ENCODE peak calls at places on chromosomes 7 and 10, in six cellular contexts. U is body of pancreas, K is PC-3, E is uterus, P is PC-9, C is HCT116. W is an unnamed sample.

GRCh38 chr10:47452495-47453434 is 31.1 kb downstream of the ANXA8 start:
- DNase-seq in U (no peak), K (no peak), E (no peak), C (no peak), P (no peak), W (no peak)

GRCh38 chr7:81167934-81168333 is 249.1 kb upstream of the SEMA3C start:
- DNase-seq in C (no peak), U (no peak), K (peak; percentile 42), E (no peak), P (no peak), W (no peak)

GRCh38 chr10:131875501-131875900 is 25.3 kb upstream of the PPP2R2D start:
- DNase-seq in C (no peak), U (no peak), E (no peak), P (no peak), K (no peak), W (no peak)

GRCh38 chr7:46900312-46901263 is 681.3 kb downstream of the TNS3 start:
- DNase-seq in E (peak; percentile 83), C (no peak), K (peak; percentile 3), P (no peak), U (no peak), W (no peak)

GRCh38 chr7:13946181-13946580 is 43.3 kb downstream of the ETV1 start:
- DNase-seq in P (no peak), K (peak; percentile 25), E (no peak), C (no peak), U (no peak), W (peak; percentile 25)

GRCh38 chr7:77415822-77416620 is at the start of gene GSAP:
- DNase-seq in U (peak; percentile 87), K (peak; percentile 64), C (no peak), E (peak; percentile 45), P (no peak), W (peak; percentile 50)

GRCh38 chr7:94001396-94001795 is 2.8 kb downstream of the BET1 start:
- DNase-seq in P (no peak), K (peak; percentile 12), C (no peak), E (no peak), U (no peak), W (no peak)

GRCh38 chr10:17412323-17412722 is 42.1 kb downstream of the ST8SIA6 start:
- DNase-seq in C (no peak), K (peak; percentile 2), P (no peak), E (no peak), U (peak; percentile 57), W (no peak)

GRCh38 chr10:62046522-62047239 is 145.2 kb downstream of the ARID5B start:
- DNase-seq in E (peak; percentile 83), C (no peak), U (no peak), K (peak; percentile 97), P (peak; percentile 90), W (peak; percentile 59)

GRCh38 chr7:43362652-43363428 is 220.1 kb upstream of the STK17A start:
- DNase-seq in P (no peak), K (peak; percentile 48), E (no peak), U (peak; percentile 41), C (no peak), W (no peak)

GRCh38 chr10:77840636-77841035 is 85.9 kb downstream of the DLG5 start:
- DNase-seq in C (no peak), K (no peak), U (no peak), P (no peak), E (no peak), W (no peak)

GRCh38 chr10:77835669-77836086 is 90.9 kb downstream of the DLG5 start:
- DNase-seq in E (no peak), K (no peak), C (no peak), U (no peak), P (no peak), W (no peak)

GRCh38 chr10:77837248-77837924 is 89.2 kb downstream of the DLG5 start:
- DNase-seq in E (no peak), U (no peak), K (peak; percentile 79), C (no peak), P (no peak), W (no peak)

GRCh38 chr10:77836299-77836820 is 90.2 kb downstream of the DLG5 start:
- DNase-seq in K (peak; percentile 87), E (no peak), C (no peak), U (peak; percentile 42), P (no peak), W (no peak)

GRCh38 chr10:77837925-77838595 is 88.5 kb downstream of the DLG5 start:
- DNase-seq in U (no peak), E (no peak), P (no peak), C (no peak), K (no peak), W (no peak)
- H3K27ac ChIP-seq in U (no peak overlapping the region), E (peak overlapping the region; percentile 56), P (no peak overlapping the region), C (peak overlapping the region; percentile 2), K (no peak overlapping the region), W (no peak overlapping the region)

GRCh38 chr10:133195611-133196010 is 34.4 kb upstream of the UTF1 start:
- DNase-seq in K (no peak), P (no peak), C (no peak), U (no peak), E (no peak), W (no peak)
- H3K27me3 ChIP-seq in K (peaks cover 41% of the 10 kb centered on the region), P (peaks cover 41% of the 10 kb centered on the region), C (no peaks in the 10 kb centered on the region), U (no peaks in the 10 kb centered on the region), E (no peaks in the 10 kb centered on the region), W (peaks cover 36% of the 10 kb centered on the region)

GRCh38 chr10:11713186-11713743 is 28.9 kb upstream of the ECHDC3 start:
- DNase-seq in K (no peak), U (peak; percentile 34), P (no peak), E (peak; percentile 61), C (no peak), W (no peak)
- H3K27ac ChIP-seq in K (no peak overlapping the region), U (no peak overlapping the region), P (no peak overlapping the region), E (no peak overlapping the region), C (no peak overlapping the region), W (no peak overlapping the region)

GRCh38 chr10:79268717-79269116 is 78.6 kb upstream of the PPIF start:
- DNase-seq in P (no peak), C (no peak), E (no peak), U (no peak), K (no peak), W (no peak)
- H3K27me3 ChIP-seq in P (no peaks in the 10 kb centered on the region), C (no peaks in the 10 kb centered on the region), E (no peaks in the 10 kb centered on the region), U (no peaks in the 10 kb centered on the region), K (no peaks in the 10 kb centered on the region), W (no peaks in the 10 kb centered on the region)

GRCh38 chr10:126215767-126216166 is 172.5 kb downstream of the ADAM12 start:
- DNase-seq in C (no peak), U (no peak), E (no peak), K (no peak), P (no peak), W (no peak)
- H3K27ac ChIP-seq in C (no peak overlapping the region), U (no peak overlapping the region), E (peak overlapping the region; percentile 40), K (no peak overlapping the region), P (no peak overlapping the region), W (no peak overlapping the region)

W was measured in SJSA1.